ENCODE peak calls at places on chromosome 2, in six cellular contexts. M is WERI-Rb-1; H is activated T-helper 1 cell treated with Interleukin-2 at 50 U/mL for 16 hours; N is neural progenitor cell; C is stimulated activated CD8-positive, alpha-beta memory T cell treated with anti-CD3 and anti-CD28 coated beads, Interleukin-15, amount 100 ng/mL, for 1 hour; B is AG04450. R is an unnamed sample.

GRCh38 chr2:28927878-28928277 is 33.4 kb downstream of the WDR43 start:
- DNase-seq in M (no peak), H (no peak), N (no peak), C (no peak), B (no peak), R (no peak)

GRCh38 chr2:173750332-173750731 is 214.8 kb downstream of the SP3 start:
- DNase-seq in M (peak), H (no peak), N (peak), C (no peak), B (no peak), R (no peak)

GRCh38 chr2:3769766-3770165 is 66.4 kb downstream of the DCDC2C start:
- DNase-seq in M (no peak), H (no peak), N (no peak), C (no peak), B (no peak), R (no peak)

GRCh38 chr2:177538323-177538722 is 145.8 kb downstream of the AGPS start:
- DNase-seq in M (no peak), H (no peak), N (peak), C (no peak), B (no peak), R (no peak)

GRCh38 chr2:106105151-106105922 is 88.8 kb downstream of the UXS1 start:
- DNase-seq in M (no peak), H (no peak), N (no peak), C (no peak), B (no peak), R (no peak)

GRCh38 chr2:1741851-1742250 is 2.5 kb downstream of the PXDN start:
- DNase-seq in M (no peak), H (no peak), N (no peak), C (no peak), B (no peak), R (no peak)

GRCh38 chr2:67329951-67330350 is 67.2 kb upstream of the ETAA1 start:
- DNase-seq in M (no peak), H (no peak), N (no peak), C (no peak), B (no peak), R (no peak)

GRCh38 chr2:185676316-185676715 is 62.3 kb upstream of the FSIP2 start:
- DNase-seq in M (no peak), H (no peak), N (no peak), C (no peak), B (no peak), R (no peak)

GRCh38 chr2:8893978-8894820 is 56.8 kb upstream of the KIDINS220 start:
- DNase-seq in M (no peak), H (no peak), N (no peak), C (no peak), B (no peak), R (no peak)

GRCh38 chr2:157838442-157839161 is 37.5 kb downstream of the ACVR1 start:
- DNase-seq in M (no peak), H (no peak), N (peak), C (no peak), B (peak), R (no peak)